ENCODE peak calls at places on chromosomes 4 and X, in ten cellular contexts. P, Y, E, A, D, V, R, N, T and F are unnamed samples.
A peak's percentile ranks its signal among the peaks of the same experiment; 100 is the strongest.

GRCh38 chr4:161097821-161098220 is 1066.0 kb downstream of the FSTL5 start:
- DNase-seq in E (no peak), T (no peak), N (no peak), R (no peak), A (no peak), D (no peak), Y (no peak), P (no peak), V (no peak), F (no peak)

GRCh38 chr4:143359794-143360193 is 23.1 kb downstream of the GAB1 start:
- DNase-seq in V (no peak), Y (no peak), N (no peak), A (no peak), R (no peak), T (no peak), P (peak; percentile 78), D (no peak), E (no peak), F (no peak)

GRCh38 chr4:88939697-88940096 is 117.3 kb downstream of the FAM13A start:
- DNase-seq in E (no peak), P (no peak), Y (no peak), T (no peak), V (peak; percentile 70), D (no peak), A (peak; percentile 13), N (no peak), R (no peak), F (no peak)

GRCh38 chrX:104136241-104137019 is 20.4 kb downstream of the SLC25A53 start:
- DNase-seq in E (peak; percentile 63), N (peak; percentile 72), D (peak; percentile 72), P (peak; percentile 79), A (peak; percentile 88), R (peak; percentile 81), T (no peak), V (peak; percentile 93), Y (peak; percentile 81), F (peak; percentile 77)

GRCh38 chr4:128840711-128841318 is 31.3 kb downstream of the JADE1 start:
- DNase-seq in A (no peak), Y (no peak), T (no peak), V (no peak), E (no peak), R (no peak), P (no peak), N (no peak), D (no peak), F (no peak)

GRCh38 chrX:65750674-65751469 is 83.4 kb downstream of the MSN start:
- DNase-seq in V (no peak), E (no peak), Y (no peak), R (no peak), P (no peak), T (no peak), D (no peak), N (no peak), A (no peak), F (no peak)

GRCh38 chr4:79065262-79065661 is 126.0 kb upstream of the PAQR3 start:
- DNase-seq in A (no peak), E (no peak), V (no peak), T (no peak), P (no peak), D (no peak), Y (no peak), R (no peak), N (no peak), F (no peak)

GRCh38 chr4:26342328-26343040 is 21.7 kb downstream of the RBPJ start:
- DNase-seq in E (peak; percentile 69), T (no peak), Y (no peak), V (peak; percentile 76), P (peak; percentile 92), N (no peak), R (no peak), D (no peak), A (peak; percentile 86), F (no peak)

GRCh38 chr4:55345054-55345453 is 988 bp upstream of the SRD5A3 start:
- DNase-seq in E (no peak), R (no peak), T (no peak), P (no peak), N (no peak), V (no peak), Y (no peak), D (no peak), A (no peak), F (no peak)

GRCh38 chr4:55348436-55348835 is 2.4 kb downstream of the SRD5A3 start:
- DNase-seq in R (no peak), T (no peak), N (no peak), E (no peak), P (peak; percentile 76), A (peak; percentile 69), Y (no peak), D (no peak), V (no peak), F (no peak)

GRCh38 chr4:55346851-55347255 is 811 bp downstream of the SRD5A3 start:
- DNase-seq in N (no peak), D (no peak), T (no peak), A (no peak), P (no peak), R (peak; percentile 37), E (no peak), V (no peak), Y (no peak), F (no peak)

GRCh38 chr4:55347610-55348228 is 1.7 kb downstream of the SRD5A3 start:
- DNase-seq in P (peak; percentile 36), D (no peak), R (no peak), E (no peak), A (no peak), T (no peak), N (no peak), V (no peak), Y (no peak), F (no peak)

DNA sequence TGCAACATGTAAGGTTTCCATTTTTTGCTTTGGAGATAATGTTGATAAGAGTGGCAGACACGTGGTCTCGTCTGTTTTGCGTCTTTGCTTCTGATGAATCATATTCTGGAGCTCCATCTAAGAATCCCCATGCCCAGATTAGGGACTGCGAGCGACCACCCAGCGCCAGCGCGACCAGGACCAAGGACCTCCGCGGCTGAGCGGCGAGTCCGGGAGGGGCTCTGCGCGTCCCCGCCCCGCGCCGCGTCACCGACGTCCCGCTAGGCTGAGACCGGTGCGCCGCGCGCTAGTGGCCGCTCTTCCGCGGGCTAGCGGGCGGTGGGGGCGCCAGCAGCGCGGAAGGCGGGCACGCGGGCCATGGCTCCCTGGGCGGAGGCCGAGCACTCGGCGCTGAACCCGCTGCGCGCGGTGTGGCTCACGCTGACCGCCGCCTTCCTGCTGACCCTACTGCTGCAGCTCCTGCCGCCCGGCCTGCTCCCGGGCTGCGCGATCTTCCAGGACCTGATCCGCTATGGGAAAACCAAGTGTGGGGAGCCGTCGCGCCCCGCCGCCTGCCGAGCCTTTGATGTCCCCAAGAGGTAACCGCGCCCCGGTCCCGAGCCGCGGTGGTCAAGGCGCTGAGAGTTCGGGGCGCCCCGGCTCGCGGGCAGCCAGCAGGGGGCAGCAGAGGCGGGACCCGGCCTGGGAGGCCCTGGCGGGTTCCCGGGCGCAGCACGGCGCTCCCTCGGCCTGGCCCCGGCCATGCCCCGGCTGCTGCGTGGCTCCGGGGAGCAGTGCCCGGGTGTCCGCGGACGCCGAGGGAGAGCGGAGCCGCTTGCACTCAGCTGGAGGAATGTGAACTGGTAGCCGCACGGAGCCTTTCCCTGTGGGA is at the start of gene SRD5A3:
- DNase-seq in A (peak; percentile 77), V (peak; percentile 78), Y (peak; percentile 43), T (peak; percentile 92), N (peak; percentile 89), D (peak; percentile 88), P (peak; percentile 63), E (peak; percentile 24), R (peak; percentile 90), F (peak; percentile 89)
- H3K4me3 ChIP-seq in A (peak within 1 kb of the TSS; percentile 72), V (peak within 1 kb of the TSS; percentile 69), Y (peak within 1 kb of the TSS; percentile 60), T (peak within 1 kb of the TSS; percentile 83), N (peak within 1 kb of the TSS; percentile 79), D (peak within 1 kb of the TSS; percentile 78), P (peak within 1 kb of the TSS; percentile 63), E (peak within 1 kb of the TSS; percentile 69), R (peak within 1 kb of the TSS; percentile 29), F (peak within 1 kb of the TSS; percentile 73)

DNA sequence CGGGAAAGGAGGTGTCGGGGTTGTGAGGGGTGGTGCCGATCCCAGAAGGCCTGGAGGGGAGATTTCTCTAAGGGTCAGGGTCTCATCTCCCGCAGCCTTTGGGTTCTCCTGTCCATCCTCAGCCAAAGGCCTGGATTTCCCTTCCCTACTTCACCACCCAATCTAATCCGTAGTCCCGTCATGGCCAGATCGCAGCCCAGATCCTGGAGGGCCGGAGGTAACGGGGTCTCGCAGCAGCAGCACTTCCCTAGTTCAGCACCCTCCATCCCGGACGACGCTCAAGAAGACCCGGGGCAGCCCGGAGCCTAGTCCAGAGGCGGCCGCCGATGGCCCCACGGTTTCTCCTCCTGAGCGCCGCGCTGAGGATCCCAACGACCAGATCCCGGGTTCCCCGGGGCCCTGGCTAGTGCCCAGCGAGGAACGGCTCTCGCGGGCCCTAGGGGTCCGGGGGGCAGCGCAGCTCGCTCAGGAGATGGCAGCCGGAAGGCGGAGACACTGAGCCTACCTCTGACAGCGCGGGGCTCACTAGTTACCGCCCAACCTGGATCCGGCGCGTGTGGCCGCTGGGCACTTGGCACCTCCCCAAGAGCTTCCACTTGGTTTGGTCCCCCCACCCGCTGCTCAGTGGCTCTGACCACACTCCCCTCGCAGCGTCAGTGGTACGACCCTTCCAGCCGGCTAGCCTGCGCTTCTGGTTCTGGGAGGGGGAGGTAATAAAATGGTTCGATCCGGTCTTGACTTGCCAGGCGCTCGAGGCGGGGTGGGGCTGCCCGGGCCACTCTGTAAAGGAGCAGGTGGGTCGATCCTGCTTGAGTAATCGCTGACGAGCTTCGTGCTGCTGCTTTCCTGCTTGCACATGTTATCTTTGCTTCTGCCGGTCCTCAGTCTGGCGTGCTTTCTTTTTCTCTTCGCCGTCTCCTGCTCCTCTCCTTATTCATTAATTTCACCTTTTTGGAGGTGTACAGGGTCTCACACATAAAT is 3.6 kb downstream of the MAGIX start:
- DNase-seq in R (peak; percentile 71), Y (no peak), E (no peak), T (peak; percentile 88), P (peak; percentile 95), A (peak; percentile 79), V (peak; percentile 76), D (peak; percentile 66), N (peak; percentile 92), F (peak; percentile 86)
- H3K4me3 ChIP-seq in R (no peak overlapping the region), Y (peak overlapping the region; percentile 29), E (peak overlapping the region; percentile 25), T (peak overlapping the region; percentile 51), P (peak overlapping the region; percentile 54), A (peak overlapping the region; percentile 34), V (peak overlapping the region; percentile 51), D (peak overlapping the region; percentile 36), N (peak overlapping the region; percentile 58), F (peak overlapping the region; percentile 25)

GRCh38 chr4:110636231-110636676 is 13.4 kb upstream of the PITX2 start:
- DNase-seq in Y (no peak), R (no peak), T (no peak), P (no peak), D (no peak), E (no peak), V (no peak), A (peak; percentile 54), N (no peak), F (no peak)

GRCh38 chr4:110636677-110637407 is 14.0 kb upstream of the PITX2 start:
- DNase-seq in P (no peak), T (no peak), N (no peak), A (peak; percentile 90), R (no peak), D (no peak), V (peak; percentile 39), Y (no peak), E (no peak), F (no peak)

GRCh38 chr4:110634320-110635154 is 11.7 kb upstream of the PITX2 start:
- DNase-seq in D (no peak), P (no peak), T (no peak), Y (no peak), E (no peak), A (peak; percentile 84), R (no peak), V (no peak), N (no peak), F (no peak)

GRCh38 chr4:110633358-110634319 is 10.8 kb upstream of the PITX2 start:
- DNase-seq in R (no peak), N (no peak), T (no peak), E (no peak), P (no peak), A (peak; percentile 57), Y (no peak), D (no peak), V (no peak), F (no peak)

GRCh38 chr4:110635155-110635479 is 12.2 kb upstream of the PITX2 start:
- DNase-seq in Y (no peak), D (no peak), N (no peak), T (no peak), R (no peak), P (no peak), V (no peak), E (no peak), A (no peak), F (no peak)
- H3K4me3 ChIP-seq in Y (no peak overlapping the region), D (no peak overlapping the region), N (no peak overlapping the region), T (no peak overlapping the region), R (no peak overlapping the region), P (no peak overlapping the region), V (no peak overlapping the region), E (no peak overlapping the region), A (peak overlapping the region; percentile 78), F (no peak overlapping the region)

DNA sequence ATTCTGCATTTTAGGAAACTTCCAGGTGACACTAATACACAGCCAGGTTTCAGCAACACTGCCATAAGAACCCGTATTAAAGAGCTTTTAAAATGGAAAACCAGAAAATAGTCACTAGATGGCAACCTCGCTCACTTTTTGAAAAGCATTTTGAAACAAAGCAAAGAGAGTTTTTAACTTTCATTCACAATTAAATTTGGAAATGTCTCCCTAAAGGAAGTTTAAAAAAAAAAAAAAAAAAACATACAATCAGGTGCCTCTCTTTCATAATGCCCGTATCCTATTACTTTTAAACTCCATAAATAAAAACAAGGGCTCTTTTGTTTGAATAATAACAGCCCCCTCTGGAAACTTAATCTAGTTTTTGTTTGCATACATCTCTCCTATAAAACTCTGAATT is 20.3 kb downstream of the MEPE start:
- DNase-seq in E (no peak), T (no peak), R (no peak), P (peak; percentile 65), N (no peak), A (peak; percentile 65), V (peak; percentile 78), Y (peak; percentile 40), D (no peak), F (no peak)
- H3K4me3 ChIP-seq in E (no peak overlapping the region), T (no peak overlapping the region), R (no peak overlapping the region), P (no peak overlapping the region), N (no peak overlapping the region), A (no peak overlapping the region), V (no peak overlapping the region), Y (no peak overlapping the region), D (no peak overlapping the region), F (no peak overlapping the region)